ENCODE peak calls at places on chromosome 17, in nine cellular contexts. W, N, B, Q, R, U, J, I and E are unnamed samples.

GRCh38 chr17:2060681-2061440 is 6.0 kb downstream of the HIC1 start:
- DNase-seq in W (peak), N (no peak), B (no peak), Q (no peak), R (no peak), U (no peak), J (no peak), I (no peak), E (no peak)

GRCh38 chr17:19387921-19388521 is 1.0 kb upstream of the MFAP4 start:
- DNase-seq in W (no peak), N (no peak), B (no peak), Q (no peak), R (no peak), U (peak), J (no peak), I (no peak), E (no peak)

GRCh38 chr17:65173284-65173793 is 36.2 kb downstream of the RGS9 start:
- DNase-seq in W (no peak), N (peak), B (no peak), Q (no peak), R (peak), U (no peak), J (peak), I (peak), E (no peak)

GRCh38 chr17:62981933-62982332 is 15.9 kb downstream of the TANC2 start:
- DNase-seq in W (no peak), N (no peak), B (no peak), Q (no peak), R (no peak), U (no peak), J (no peak), I (no peak), E (no peak)

GRCh38 chr17:65078441-65079160 is 22.1 kb upstream of the GNA13 start:
- DNase-seq in W (no peak), N (no peak), B (no peak), Q (no peak), R (peak), U (no peak), J (no peak), I (no peak), E (no peak)

GRCh38 chr17:82520041-82520910 is 744 bp downstream of the FOXK2 start:
- DNase-seq in W (peak), N (peak), B (no peak), Q (no peak), R (no peak), U (peak), J (no peak), I (peak), E (peak)

GRCh38 chr17:78316867-78317816 is 42.7 kb downstream of the SOCS3 start:
- DNase-seq in W (peak), N (no peak), B (no peak), Q (no peak), R (peak), U (no peak), J (no peak), I (no peak), E (peak)

GRCh38 chr17:44376124-44376523 is 12.5 kb upstream of the FAM171A2 start:
- DNase-seq in W (no peak), N (no peak), B (no peak), Q (no peak), R (no peak), U (no peak), J (no peak), I (no peak), E (peak)

GRCh38 chr17:42877037-42877436 is 23.6 kb upstream of the G6PC1 start:
- DNase-seq in W (no peak), N (no peak), B (no peak), Q (no peak), R (no peak), U (no peak), J (no peak), I (no peak), E (no peak)

GRCh38 chr17:56887552-56888467 is 26.0 kb downstream of the TRIM25 start:
- DNase-seq in W (no peak), N (no peak), B (no peak), Q (no peak), R (peak), U (no peak), J (no peak), I (no peak), E (no peak)

GRCh38 chr17:71656987-71657858 is 463.6 kb upstream of the SOX9 start:
- DNase-seq in W (no peak), N (no peak), B (no peak), Q (no peak), R (no peak), U (no peak), J (no peak), I (no peak), E (no peak)

GRCh38 chr17:17938388-17939107 is 33.7 kb downstream of the TOM1L2 start:
- DNase-seq in W (no peak), N (no peak), B (no peak), Q (no peak), R (no peak), U (no peak), J (no peak), I (no peak), E (no peak)

GRCh38 chr17:142102-142661 is 4.8 kb downstream of the SCGB1C2 start:
- DNase-seq in W (peak), N (no peak), B (no peak), Q (peak), R (peak), U (peak), J (no peak), I (no peak), E (no peak)

GRCh38 chr17:55343900-55344513 is 77.6 kb downstream of the MMD start:
- DNase-seq in W (no peak), N (no peak), B (no peak), Q (no peak), R (no peak), U (no peak), J (no peak), I (no peak), E (no peak)

GRCh38 chr17:63550816-63551639 is 751 bp downstream of the DCAF7 start:
- DNase-seq in W (peak), N (no peak), B (no peak), Q (no peak), R (peak), U (no peak), J (no peak), I (no peak), E (no peak)

GRCh38 chr17:5241861-5242671 is 7.4 kb upstream of the SCIMP start:
- DNase-seq in W (no peak), N (peak), B (no peak), Q (no peak), R (peak), U (no peak), J (no peak), I (peak), E (peak)

GRCh38 chr17:14094676-14095075 is 25.4 kb downstream of the COX10 start:
- DNase-seq in W (no peak), N (no peak), B (no peak), Q (no peak), R (no peak), U (no peak), J (no peak), I (no peak), E (no peak)

GRCh38 chr17:10226930-10227695 is 28.7 kb upstream of the GAS7 start:
- DNase-seq in W (peak), N (peak), B (no peak), Q (peak), R (peak), U (no peak), J (peak), I (peak), E (peak)

GRCh38 chr17:11240041-11240801 is 792 bp upstream of the SHISA6 start:
- DNase-seq in W (no peak), N (no peak), B (no peak), Q (no peak), R (peak), U (no peak), J (no peak), I (no peak), E (no peak)
- TF ChIP-seq CTCF in W (no peak), N (no peak), B (no peak), Q (no peak), R (no peak), U (peak), J (no peak), I (no peak), E (no peak)

GRCh38 chr17:16459850-16460550 is 32.0 kb downstream of the LRRC75A start:
- DNase-seq in W (no peak), N (no peak), B (no peak), Q (no peak), R (no peak), U (no peak), J (no peak), I (no peak), E (no peak)

GRCh38 chr17:16459271-16459670 is 32.7 kb downstream of the LRRC75A start:
- DNase-seq in W (no peak), N (no peak), B (no peak), Q (no peak), R (no peak), U (no peak), J (no peak), I (no peak), E (no peak)

GRCh38 chr17:16453493-16453851 is 38.1 kb downstream of the TRPV2 start:
- DNase-seq in W (no peak), N (no peak), B (no peak), Q (no peak), R (no peak), U (no peak), J (no peak), I (no peak), E (no peak)

GRCh38 chr17:16456770-16457316 is 35.1 kb downstream of the LRRC75A start:
- DNase-seq in W (no peak), N (no peak), B (no peak), Q (no peak), R (no peak), U (no peak), J (no peak), I (no peak), E (no peak)

DNA sequence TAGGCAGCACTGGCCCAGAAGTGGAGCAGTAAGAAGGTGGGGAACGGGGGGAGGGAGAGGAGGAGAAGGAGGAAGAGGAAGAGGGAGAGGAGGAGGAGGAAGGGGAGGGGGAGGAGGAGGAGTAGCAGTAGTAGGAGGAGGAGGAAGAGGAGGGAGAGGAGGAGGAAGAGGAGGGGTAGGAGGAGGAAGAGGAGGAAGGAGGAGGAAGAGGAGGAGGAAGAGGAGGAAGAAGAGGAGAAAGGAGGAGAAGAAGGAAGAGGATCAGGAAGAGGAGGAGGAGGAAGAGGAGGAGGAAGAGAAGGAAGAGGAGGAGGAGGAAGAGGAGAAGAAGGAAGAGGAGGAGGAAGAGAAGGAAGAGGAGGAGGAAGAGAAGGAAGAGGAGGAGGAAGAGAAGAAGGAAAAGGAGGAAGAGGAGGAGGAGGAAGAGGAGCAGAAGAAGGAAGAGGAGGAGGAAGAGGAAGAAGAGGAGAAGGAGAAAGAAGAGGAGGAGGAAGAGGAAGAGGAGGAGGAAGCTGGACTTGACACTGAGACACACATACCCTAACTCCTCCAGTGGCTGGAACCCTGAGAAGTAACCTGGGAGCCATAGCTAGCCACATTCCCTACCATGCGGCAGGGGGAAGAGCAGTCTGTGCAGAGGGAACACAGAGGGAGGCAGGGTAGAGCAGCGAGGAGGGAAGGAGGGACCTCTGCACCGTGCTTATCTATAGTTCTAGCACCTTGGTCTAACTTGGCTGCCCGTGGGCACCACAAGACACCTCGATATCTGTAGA is 35.8 kb downstream of the LRRC75A start:
- DNase-seq in W (no peak), N (no peak), B (no peak), Q (no peak), R (no peak), U (no peak), J (no peak), I (no peak), E (no peak)
- TF ChIP-seq CTCF in W (no peak), N (no peak), B (no peak), Q (no peak), R (no peak), U (no peak), J (no peak), I (no peak), E (no peak)

GRCh38 chr17:74368341-74369152 is 1.2 kb downstream of the GPR142 start:
- DNase-seq in W (peak), N (peak), B (no peak), Q (peak), R (peak), U (peak), J (peak), I (peak), E (peak)
- TF ChIP-seq CTCF in W (peak), N (peak), B (peak), Q (peak), R (peak), U (peak), J (peak), I (peak), E (peak)

GRCh38 chr17:76076765-76077581 is 2.0 kb upstream of the ZACN start:
- DNase-seq in W (peak), N (no peak), B (no peak), Q (no peak), R (no peak), U (no peak), J (peak), I (no peak), E (no peak)

GRCh38 chr17:76075364-76076099 is 951 bp downstream of the GALR2 start:
- DNase-seq in W (no peak), N (no peak), B (no peak), Q (no peak), R (no peak), U (no peak), J (no peak), I (no peak), E (no peak)

GRCh38 chr17:76076100-76076764 is 1.7 kb downstream of the GALR2 start:
- DNase-seq in W (no peak), N (no peak), B (no peak), Q (no peak), R (no peak), U (no peak), J (no peak), I (no peak), E (no peak)

GRCh38 chr17:76072149-76072858 is at the start of gene SRP68:
- DNase-seq in W (peak), N (peak), B (peak), Q (peak), R (peak), U (peak), J (peak), I (peak), E (peak)

DNA sequence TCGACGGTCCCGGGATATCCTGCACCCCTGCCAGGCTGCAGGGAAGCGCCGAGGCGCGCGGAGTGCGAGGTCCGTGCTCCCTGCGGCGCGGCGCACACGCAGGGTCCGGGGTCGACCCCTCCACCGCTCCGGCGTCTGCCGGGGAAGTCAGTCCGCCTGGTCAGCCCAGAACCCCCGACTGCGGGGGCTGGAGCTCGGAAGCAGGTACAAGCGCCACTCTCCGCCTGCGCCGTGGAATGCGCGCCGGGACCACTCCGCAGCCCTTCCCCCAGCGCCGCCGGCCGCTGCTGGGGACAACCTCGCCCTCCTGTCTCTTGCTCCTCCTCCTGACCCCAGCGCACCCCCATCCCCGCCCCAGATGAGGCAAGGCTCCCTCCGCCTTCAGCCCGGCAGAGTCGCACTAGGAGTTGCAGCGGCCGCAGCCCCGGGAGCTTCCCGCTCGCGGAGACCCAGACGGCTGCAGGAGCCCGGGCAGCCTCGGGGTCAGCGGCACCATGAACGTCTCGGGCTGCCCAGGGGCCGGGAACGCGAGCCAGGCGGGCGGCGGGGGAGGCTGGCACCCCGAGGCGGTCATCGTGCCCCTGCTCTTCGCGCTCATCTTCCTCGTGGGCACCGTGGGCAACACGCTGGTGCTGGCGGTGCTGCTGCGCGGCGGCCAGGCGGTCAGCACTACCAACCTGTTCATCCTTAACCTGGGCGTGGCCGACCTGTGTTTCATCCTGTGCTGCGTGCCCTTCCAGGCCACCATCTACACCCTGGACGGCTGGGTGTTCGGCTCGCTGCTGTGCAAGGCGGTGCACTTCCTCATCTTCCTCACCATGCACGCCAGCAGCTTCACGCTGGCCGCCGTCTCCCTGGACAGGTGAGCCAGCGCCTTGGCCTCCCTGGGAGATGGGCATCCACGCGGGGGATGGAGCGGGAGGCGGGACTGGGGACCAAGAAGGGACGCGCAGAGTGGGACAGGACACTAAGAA is at the start of gene GALR2:
- DNase-seq in W (peak), N (no peak), B (no peak), Q (no peak), R (no peak), U (no peak), J (no peak), I (no peak), E (no peak)
- TF ChIP-seq CTCF in W (no peak), N (no peak), B (no peak), Q (no peak), R (no peak), U (no peak), J (no peak), I (no peak), E (no peak)